ENCODE peak calls at places on chromosome 21, in five cellular contexts. O is brain microvascular endothelial cell, P is tibial artery, K is heart right ventricle, U is sigmoid colon. J is an unnamed sample.

GRCh38 chr21:40377135-40377534 is 469.8 kb downstream of the DSCAM start:
- DNase-seq in O (no peak), P (no peak), K (no peak), U (no peak), J (no peak)

GRCh38 chr21:34129039-34129891 is 55.9 kb downstream of the MRPS6 start:
- DNase-seq in O (peak; percentile 90), P (peak; percentile 87), K (peak; percentile 41), U (peak; percentile 85), J (peak; percentile 59)

GRCh38 chr21:41964171-41964570 is 10.4 kb upstream of the C2CD2 start:
- DNase-seq in O (no peak), P (no peak), K (no peak), U (no peak), J (peak; percentile 5)

GRCh38 chr21:35578350-35578782 is 482.0 kb downstream of the SETD4 start:
- DNase-seq in O (peak; percentile 76), P (no peak), K (no peak), U (no peak), J (no peak)

GRCh38 chr21:26130249-26130896 is 40.2 kb downstream of the APP start:
- DNase-seq in O (peak; percentile 57), P (no peak), K (no peak), U (no peak), J (no peak)

GRCh38 chr21:23837564-23837963 is 1769.7 kb downstream of the MRPL39 start:
- DNase-seq in O (no peak), P (no peak), K (no peak), U (no peak), J (no peak)

GRCh38 chr21:21002137-21002536 is 3.9 kb downstream of the NCAM2 start:
- DNase-seq in O (no peak), P (no peak), K (no peak), U (no peak), J (no peak)

GRCh38 chr21:29638138-29638537 is 301.7 kb downstream of the GRIK1 start:
- DNase-seq in O (no peak), P (no peak), K (no peak), U (no peak), J (no peak)

GRCh38 chr21:33966324-33966949 is 50.8 kb upstream of the ATP5PO start:
- DNase-seq in O (no peak), P (no peak), K (no peak), U (no peak), J (no peak)

GRCh38 chr21:46097826-46098286 is at the start of gene COL6A2:
- DNase-seq in O (peak; percentile 36), P (peak; percentile 88), K (peak; percentile 77), U (peak; percentile 91), J (peak; percentile 77)

GRCh38 chr21:33403128-33403785 is at the start of gene IFNGR2:
- DNase-seq in O (no peak), P (peak; percentile 71), K (peak; percentile 65), U (peak; percentile 70), J (no peak)

GRCh38 chr21:42636535-42636914 is 16.9 kb upstream of the PDE9A start:
- DNase-seq in O (peak; percentile 3), P (no peak), K (no peak), U (no peak), J (no peak)

GRCh38 chr21:25313891-25314646 is 293.2 kb downstream of the MRPL39 start:
- DNase-seq in O (peak; percentile 18), P (no peak), K (no peak), U (no peak), J (no peak)

GRCh38 chr21:40852563-40852962 is 5.6 kb upstream of the DSCAM start:
- DNase-seq in O (no peak), P (no peak), K (no peak), U (no peak), J (no peak)

GRCh38 chr21:28904961-28905435 is 87.7 kb downstream of the LTN1 start:
- DNase-seq in O (no peak), P (no peak), K (no peak), U (no peak), J (no peak)

GRCh38 chr21:46109251-46110221 is 11.6 kb downstream of the COL6A2 start:
- DNase-seq in O (no peak), P (peak; percentile 61), K (peak; percentile 14), U (peak; percentile 61), J (no peak)

GRCh38 chr21:46294647-46295176 is 8.6 kb downstream of the YBEY start:
- DNase-seq in O (peak; percentile 55), P (no peak), K (no peak), U (no peak), J (no peak)

GRCh38 chr21:42434884-42435283 is 31.2 kb downstream of the UBASH3A start:
- DNase-seq in O (no peak), P (no peak), K (no peak), U (no peak), J (no peak)

GRCh38 chr21:34128674-34129038 is 55.3 kb downstream of the MRPS6 start:
- DNase-seq in O (no peak), P (peak; percentile 82), K (peak; percentile 33), U (no peak), J (peak; percentile 43)

GRCh38 chr21:34844033-34844923 is 175.5 kb downstream of the CLIC6 start:
- DNase-seq in O (peak; percentile 59), P (peak; percentile 88), K (peak; percentile 34), U (peak; percentile 87), J (no peak)

GRCh38 chr21:16279658-16280581 is 550.1 kb downstream of the USP25 start:
- DNase-seq in O (peak; percentile 71), P (no peak), K (no peak), U (peak; percentile 75), J (peak; percentile 30)

GRCh38 chr21:34544032-34544496 is 32.1 kb upstream of the KCNE1 start:
- DNase-seq in O (peak; percentile 82), P (no peak), K (no peak), U (no peak), J (peak; percentile 60)

GRCh38 chr21:46115441-46116188 is 17.7 kb downstream of the COL6A2 start:
- DNase-seq in O (no peak), P (peak; percentile 53), K (peak; percentile 8), U (peak; percentile 50), J (peak; percentile 14)

GRCh38 chr21:32572574-32573420 is 12.5 kb downstream of the TCP10L start:
- DNase-seq in O (no peak), P (no peak), K (no peak), U (no peak), J (no peak)

GRCh38 chr21:40886931-40887330 is 40.0 kb upstream of the DSCAM start:
- DNase-seq in O (no peak), P (no peak), K (no peak), U (no peak), J (no peak)

GRCh38 chr21:41894922-41895557 is 15.9 kb upstream of the PRDM15 start:
- DNase-seq in O (peak; percentile 93), P (no peak), K (no peak), U (peak; percentile 40), J (no peak)

GRCh38 chr21:42545745-42546144 is 32.1 kb downstream of the SLC37A1 start:
- DNase-seq in O (no peak), P (no peak), K (no peak), U (peak; percentile 27), J (no peak)

GRCh38 chr21:25956993-25957714 is 213.4 kb downstream of the APP start:
- DNase-seq in O (peak; percentile 71), P (no peak), K (no peak), U (no peak), J (no peak)

GRCh38 chr21:41933259-41934079 is 20.3 kb downstream of the C2CD2 start:
- DNase-seq in O (no peak), P (no peak), K (no peak), U (peak; percentile 78), J (no peak)

GRCh38 chr21:45579383-45580180 is 37.3 kb upstream of the SLC19A1 start:
- DNase-seq in O (no peak), P (peak; percentile 58), K (no peak), U (peak; percentile 61), J (peak; percentile 7)

GRCh38 chr21:38037416-38037815 is 121.2 kb upstream of the KCNJ6 start:
- DNase-seq in O (no peak), P (no peak), K (no peak), U (no peak), J (no peak)

GRCh38 chr21:14686466-14687276 is 140.6 kb upstream of the SAMSN1 start:
- DNase-seq in O (no peak), P (no peak), K (no peak), U (no peak), J (no peak)

GRCh38 chr21:34701726-34702125 is 32.9 kb downstream of the CLIC6 start:
- DNase-seq in O (no peak), P (no peak), K (no peak), U (no peak), J (peak; percentile 27)

GRCh38 chr21:27300770-27301169 is 333.9 kb upstream of the ADAMTS5 start:
- DNase-seq in O (no peak), P (no peak), K (no peak), U (no peak), J (no peak)
- H3K27me3 ChIP-seq in O (no peaks in the 10 kb centered on the region), P (no peaks in the 10 kb centered on the region), K (no peaks in the 10 kb centered on the region), U (no peaks in the 10 kb centered on the region), J (no peaks in the 10 kb centered on the region)

GRCh38 chr21:17554619-17555472 is 42.0 kb downstream of the CXADR start:
- DNase-seq in O (no peak), P (no peak), K (no peak), U (no peak), J (no peak)
- TF ChIP-seq CTCF in O (peak; percentile 43), P (no peak), K (peak; percentile 20), U (no peak), J (peak; percentile 14)

DNA sequence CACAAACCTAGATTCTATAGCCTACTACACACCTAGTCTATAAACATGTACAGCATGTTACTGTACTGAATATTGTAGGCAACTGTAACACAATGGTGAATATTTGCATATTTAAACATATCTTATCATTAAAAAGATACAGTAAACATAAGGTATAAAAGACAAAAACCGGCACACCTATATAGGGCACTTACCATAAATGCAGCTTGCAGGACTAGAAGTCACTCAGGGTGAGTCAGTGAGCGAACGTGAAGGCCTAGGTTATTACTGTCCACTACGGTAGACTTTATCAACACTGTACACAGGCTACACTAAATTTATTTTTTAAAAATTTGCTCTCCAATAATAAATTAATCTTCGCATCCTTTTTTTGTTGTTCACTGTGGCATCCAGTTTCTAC is 13.3 kb downstream of the PSMG1 start:
- DNase-seq in O (no peak), P (no peak), K (no peak), U (no peak), J (no peak)
- H3K27me3 ChIP-seq in O (no peaks in the 10 kb centered on the region), P (no peaks in the 10 kb centered on the region), K (no peaks in the 10 kb centered on the region), U (no peaks in the 10 kb centered on the region), J (no peaks in the 10 kb centered on the region)

GRCh38 chr21:36918291-36918690 is 48.2 kb downstream of the HLCS start:
- DNase-seq in O (no peak), P (no peak), K (no peak), U (no peak), J (no peak)

GRCh38 chr21:36916718-36917117 is 49.8 kb downstream of the HLCS start:
- DNase-seq in O (no peak), P (no peak), K (no peak), U (no peak), J (no peak)

GRCh38 chr21:36915701-36916075 is 50.8 kb downstream of the HLCS start:
- DNase-seq in O (no peak), P (no peak), K (no peak), U (no peak), J (no peak)

GRCh38 chr21:36915014-36915700 is 51.3 kb downstream of the HLCS start:
- DNase-seq in O (no peak), P (no peak), K (no peak), U (no peak), J (no peak)

GRCh38 chr21:36917487-36918158 is 48.8 kb downstream of the HLCS start:
- DNase-seq in O (peak; percentile 53), P (no peak), K (no peak), U (no peak), J (no peak)
- TF ChIP-seq CTCF in O (peak; percentile 90), P (no peak), K (peak; percentile 62), U (no peak), J (no peak)

J was measured in uterus.